ENCODE peak calls at places on chromosomes 13 and 19, in seven cellular contexts. D is DMS53, O is cardiac muscle cell, T is Ammon's horn, N is GM12892, V is body of pancreas, Q is RWPE1. I is an unnamed sample.

GRCh38 chr19:51570962-51571575 is at the start of gene ZNF175:
- DNase-seq in D (peak; percentile 54), O (peak; percentile 97), T (peak; percentile 98), N (peak; percentile 37), V (peak; percentile 96), Q (peak; percentile 89), I (peak; percentile 96)

GRCh38 chr19:58558066-58558622 is at the start of gene UBE2M:
- DNase-seq in D (no peak), O (peak; percentile 68), T (no peak), N (no peak), V (peak; percentile 70), Q (no peak), I (peak; percentile 51)

GRCh38 chr19:16447015-16447384 is 24.8 kb downstream of the EPS15L1 start:
- DNase-seq in D (no peak), O (peak; percentile 73), T (peak; percentile 73), N (no peak), V (peak; percentile 32), Q (peak; percentile 64), I (peak; percentile 86)

GRCh38 chr13:44848956-44849748 is 140.1 kb downstream of the NUFIP1 start:
- DNase-seq in D (no peak), O (no peak), T (peak; percentile 10), N (no peak), V (no peak), Q (no peak), I (peak; percentile 66)

GRCh38 chr19:10866495-10866894 is 4.9 kb upstream of the CARM1 start:
- DNase-seq in D (no peak), O (no peak), T (no peak), N (no peak), V (no peak), Q (no peak), I (no peak)

GRCh38 chr19:56111601-56112312 is 9.3 kb downstream of the ZNF787 start:
- DNase-seq in D (peak; percentile 68), O (no peak), T (peak; percentile 70), N (peak; percentile 63), V (no peak), Q (peak; percentile 17), I (no peak)

GRCh38 chr19:40610396-40611064 is 9.4 kb downstream of the LTBP4 start:
- DNase-seq in D (peak; percentile 93), O (no peak), T (peak; percentile 54), N (no peak), V (peak; percentile 70), Q (no peak), I (no peak)

GRCh38 chr19:14731200-14731599 is 41.4 kb downstream of the ZNF333 start:
- DNase-seq in D (peak; percentile 35), O (no peak), T (no peak), N (no peak), V (no peak), Q (no peak), I (no peak)

GRCh38 chr19:52191951-52192350 is 2.1 kb downstream of the PPP2R1A start:
- DNase-seq in D (no peak), O (peak; percentile 45), T (no peak), N (no peak), V (no peak), Q (no peak), I (no peak)

GRCh38 chr19:6692027-6692426 is 22.1 kb upstream of the TNFSF14 start:
- DNase-seq in D (no peak), O (no peak), T (no peak), N (no peak), V (no peak), Q (no peak), I (no peak)

GRCh38 chr19:3699071-3699740 is 1.1 kb downstream of the PIP5K1C start:
- DNase-seq in D (peak; percentile 41), O (no peak), T (peak; percentile 62), N (peak; percentile 61), V (peak; percentile 42), Q (no peak), I (peak; percentile 76)

I was measured in AG10803.